ENCODE peak calls at places on chromosomes 1 and 21, in four cellular contexts. M is tibial artery, U is NT2/D1, F is pancreas. K is an unnamed sample. For H3K4me1 and H3K27me3, the result is how much of the 10 kb centered on the place peaks cover.

GRCh38 chr1:186178426-186179043 is 196.5 kb downstream of the TPR start:
- DNase-seq in M (no peak), U (no peak), F (no peak), K (no peak)

GRCh38 chr1:4756184-4756504 is 101.7 kb downstream of the AJAP1 start:
- DNase-seq in M (no peak), U (no peak), F (no peak), K (no peak)

GRCh38 chr1:53122194-53122846 is 20.1 kb downstream of the SLC1A7 start:
- DNase-seq in U (no peak), M (no peak), F (no peak), K (no peak)

GRCh38 chr1:232853994-232854532 is 48.8 kb downstream of the MAP10 start:
- DNase-seq in M (no peak), F (no peak), U (no peak), K (no peak)

GRCh38 chr1:206808615-206809014 is 36.3 kb upstream of the IL10 start:
- DNase-seq in F (no peak), M (no peak), U (peak), K (no peak)

GRCh38 chr1:42953182-42954180 is 5.2 kb downstream of the SLC2A1 start:
- DNase-seq in F (no peak), U (no peak), M (no peak), K (no peak)

GRCh38 chr21:17688912-17689874 is 76.5 kb upstream of the BTG3 start:
- DNase-seq in U (no peak), F (peak), M (no peak), K (peak)

GRCh38 chr1:244422174-244422573 is 29.5 kb downstream of the ADSS2 start:
- DNase-seq in M (no peak), U (no peak), F (no peak), K (no peak)

GRCh38 chr1:32989160-32989894 is 24.7 kb upstream of the RNF19B start:
- DNase-seq in M (peak), U (no peak), F (no peak), K (peak)

GRCh38 chr1:15089244-15089992 is 64.1 kb upstream of the TMEM51 start:
- DNase-seq in M (no peak), F (no peak), U (no peak), K (peak)

GRCh38 chr1:143691400-143691891 is 280.3 kb downstream of the FAM72C start:
- DNase-seq in F (no peak), M (no peak), U (no peak), K (no peak)

GRCh38 chr1:63732666-63733065 is 41.2 kb upstream of the ROR1 start:
- DNase-seq in U (no peak), M (no peak), F (no peak), K (no peak)

GRCh38 chr1:117284408-117285215 is 73.9 kb upstream of the VTCN1 start:
- DNase-seq in F (no peak), M (no peak), U (peak), K (no peak)

DNA sequence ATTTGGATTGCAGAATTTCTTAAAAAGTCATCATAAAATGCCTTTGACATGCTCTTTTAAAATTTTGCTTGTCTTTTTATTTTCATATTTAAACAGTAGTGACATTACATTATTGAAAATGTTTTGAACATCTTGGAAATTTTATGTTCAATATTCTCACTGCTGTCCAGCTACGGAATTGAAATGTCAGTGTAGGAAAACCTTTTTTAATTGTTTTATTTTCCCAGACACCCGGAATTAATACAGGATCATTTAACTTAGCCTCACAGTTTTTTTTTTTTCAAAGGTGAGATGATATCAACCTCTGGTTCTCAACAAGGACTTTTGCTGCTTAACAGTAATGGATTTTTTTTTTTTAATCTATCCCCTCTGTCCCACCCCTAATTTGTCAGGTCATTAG is 4.1 kb downstream of the RBM15 start:
- DNase-seq in U (no peak), M (no peak), F (no peak), K (no peak)
- H3K4me1 ChIP-seq in U (under half), M (under half), F (under half), K (half or more)

GRCh38 chr1:7940745-7941436 is at the start of gene TNFRSF9:
- DNase-seq in F (no peak), M (no peak), U (no peak), K (peak)

GRCh38 chr1:7941437-7941793 is 776 bp upstream of the TNFRSF9 start:
- DNase-seq in M (no peak), F (no peak), U (no peak), K (no peak)

GRCh38 chr1:7942701-7943029 is 2.0 kb upstream of the TNFRSF9 start:
- DNase-seq in U (no peak), M (no peak), F (no peak), K (no peak)

GRCh38 chr1:7938070-7938469 is 2.6 kb downstream of the TNFRSF9 start:
- DNase-seq in M (no peak), F (no peak), U (no peak), K (no peak)

GRCh38 chr1:7940034-7940433 is 605 bp downstream of the TNFRSF9 start:
- DNase-seq in F (no peak), U (no peak), M (no peak), K (no peak)
- H3K27me3 ChIP-seq in F (under half), U (half or more), M (under half), K (under half)

GRCh38 chr1:167671727-167672511 is 41.9 kb downstream of the RCSD1 start:
- DNase-seq in F (no peak), M (no peak), U (no peak), K (no peak)
- H3K4me1 ChIP-seq in F (under half), M (under half), U (under half), K (under half)

GRCh38 chr1:90802622-90803021 is 85.5 kb upstream of the BARHL2 start:
- DNase-seq in M (no peak), U (no peak), F (no peak), K (no peak)
- H3K27me3 ChIP-seq in M (under half), U (under half), F (under half), K (under half)

GRCh38 chr1:19390901-19391595 is 78.9 kb downstream of the SLC66A1 start:
- DNase-seq in F (no peak), M (no peak), U (no peak), K (no peak)

GRCh38 chr1:19393051-19393450 is 80.9 kb downstream of the SLC66A1 start:
- DNase-seq in U (no peak), F (no peak), M (no peak), K (no peak)

GRCh38 chr1:19390166-19390850 is 78.2 kb downstream of the SLC66A1 start:
- DNase-seq in F (no peak), M (no peak), U (no peak), K (no peak)

GRCh38 chr1:19392221-19392620 is 80.1 kb downstream of the SLC66A1 start:
- DNase-seq in F (no peak), U (no peak), M (no peak), K (no peak)

GRCh38 chr1:19391596-19391981 is 79.5 kb downstream of the SLC66A1 start:
- DNase-seq in U (no peak), F (no peak), M (no peak), K (no peak)
- H3K4me1 ChIP-seq in U (under half), F (under half), M (under half), K (half or more)

DNA sequence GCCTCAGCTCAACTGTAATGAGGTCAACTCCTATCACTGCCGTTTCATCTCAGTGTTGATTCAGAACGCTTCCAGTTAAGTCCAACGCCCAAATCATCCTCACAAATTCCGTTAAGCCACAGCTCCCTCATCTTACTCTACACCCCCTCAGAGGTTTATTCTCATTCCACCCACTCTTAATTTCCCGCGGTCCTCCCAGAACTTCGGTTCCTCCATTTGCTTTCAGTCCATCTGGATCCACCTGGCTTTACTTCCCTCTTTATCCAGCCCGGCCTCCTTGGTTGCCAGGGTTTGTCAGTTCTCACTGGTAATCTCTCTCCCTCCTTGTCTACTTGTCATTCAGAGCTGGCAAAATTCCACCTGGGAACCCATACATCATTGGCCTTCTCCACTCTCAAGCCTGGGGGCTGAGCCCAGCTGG is 51.3 kb upstream of the RUNX1 start:
- DNase-seq in F (no peak), M (no peak), U (no peak), K (no peak)
- H3K27me3 ChIP-seq in F (under half), M (under half), U (under half), K (under half)